ENCODE peak calls at places on chromosomes 4 and X, in four cellular contexts. I is right lobe of liver, R is thyroid gland, V is sigmoid colon. E is an unnamed sample.

GRCh38 chr4:149766135-149766534 is 49.5 kb downstream of the IQCM start:
- DNase-seq in V (no peak), R (no peak), I (no peak), E (no peak)

GRCh38 chr4:153622778-153623240 is 61.3 kb upstream of the TLR2 start:
- DNase-seq in I (no peak), R (no peak), V (no peak), E (no peak)

GRCh38 chr4:168097161-168097560 is 4.8 kb downstream of the ANXA10 start:
- DNase-seq in V (no peak), R (no peak), I (no peak), E (no peak)

GRCh38 chr4:56976283-56976877 is 1.0 kb downstream of the NOA1 start:
- DNase-seq in I (peak), V (no peak), R (no peak), E (peak)

GRCh38 chr4:65865489-65865888 is 195.2 kb upstream of the EPHA5 start:
- DNase-seq in R (no peak), V (no peak), I (no peak), E (no peak)

GRCh38 chr4:26858035-26858918 is 2.4 kb upstream of the STIM2 start:
- DNase-seq in V (no peak), I (no peak), R (no peak), E (no peak)

GRCh38 chr4:110826656-110827055 is 203.8 kb upstream of the PITX2 start:
- DNase-seq in V (no peak), I (no peak), R (no peak), E (no peak)

GRCh38 chr4:106584590-106584989 is 216.0 kb upstream of the GIMD1 start:
- DNase-seq in I (no peak), R (no peak), V (no peak), E (no peak)

GRCh38 chrX:16076834-16077233 is 46.5 kb upstream of the GRPR start:
- DNase-seq in I (no peak), R (no peak), V (no peak), E (no peak)

GRCh38 chr4:101033986-101034385 is 313.3 kb downstream of the PPP3CA start:
- DNase-seq in R (no peak), V (no peak), I (no peak), E (no peak)

GRCh38 chr4:2292679-2293108 is 30.8 kb upstream of the MXD4 start:
- DNase-seq in R (no peak), V (no peak), I (peak), E (no peak)

GRCh38 chr4:26140150-26140898 is 180.5 kb upstream of the RBPJ start:
- DNase-seq in R (no peak), I (no peak), V (peak), E (no peak)

GRCh38 chrX:42783456-42783855 is 5.5 kb upstream of the PPP1R2C start:
- DNase-seq in R (no peak), I (no peak), V (no peak), E (no peak)

GRCh38 chr4:147334478-147334877 is 146.4 kb upstream of the EDNRA start:
- DNase-seq in R (no peak), I (no peak), V (no peak), E (no peak)

GRCh38 chrX:19886888-19887531 is 390 bp downstream of the SH3KBP1 start:
- DNase-seq in V (no peak), I (peak), R (peak), E (peak)

GRCh38 chrX:17859609-17860178 is 1.4 kb downstream of the RAI2 start:
- DNase-seq in V (no peak), I (no peak), R (peak), E (peak)

GRCh38 chr4:3321295-3321889 is 28.6 kb downstream of the RGS12 start:
- DNase-seq in V (peak), R (no peak), I (peak), E (peak)

GRCh38 chr4:124306352-124306751 is 406.2 kb downstream of the ANKRD50 start:
- DNase-seq in I (no peak), V (no peak), R (no peak), E (no peak)

GRCh38 chrX:105658136-105658535 is 164.2 kb upstream of the NRK start:
- DNase-seq in V (no peak), R (no peak), I (no peak), E (no peak)

GRCh38 chr4:7101692-7102515 is 34.0 kb upstream of the GRPEL1 start:
- DNase-seq in R (peak), I (peak), V (peak), E (peak)

GRCh38 chr4:91228659-91229058 is 1075.1 kb upstream of the GRID2 start:
- DNase-seq in I (no peak), V (no peak), R (no peak), E (no peak)

GRCh38 chr4:54277691-54278090 is 48.6 kb downstream of the PDGFRA start:
- DNase-seq in V (no peak), I (no peak), R (no peak), E (no peak)

GRCh38 chr4:77264826-77265225 is 107.8 kb downstream of the CCNG2 start:
- DNase-seq in V (no peak), R (no peak), I (no peak), E (no peak)

GRCh38 chr4:102449751-102450352 is 51.3 kb upstream of the NFKB1 start:
- DNase-seq in I (no peak), V (no peak), R (peak), E (peak)

GRCh38 chr4:143343276-143343831 is 6.7 kb downstream of the GAB1 start:
- DNase-seq in V (no peak), R (no peak), I (no peak), E (no peak)

DNA sequence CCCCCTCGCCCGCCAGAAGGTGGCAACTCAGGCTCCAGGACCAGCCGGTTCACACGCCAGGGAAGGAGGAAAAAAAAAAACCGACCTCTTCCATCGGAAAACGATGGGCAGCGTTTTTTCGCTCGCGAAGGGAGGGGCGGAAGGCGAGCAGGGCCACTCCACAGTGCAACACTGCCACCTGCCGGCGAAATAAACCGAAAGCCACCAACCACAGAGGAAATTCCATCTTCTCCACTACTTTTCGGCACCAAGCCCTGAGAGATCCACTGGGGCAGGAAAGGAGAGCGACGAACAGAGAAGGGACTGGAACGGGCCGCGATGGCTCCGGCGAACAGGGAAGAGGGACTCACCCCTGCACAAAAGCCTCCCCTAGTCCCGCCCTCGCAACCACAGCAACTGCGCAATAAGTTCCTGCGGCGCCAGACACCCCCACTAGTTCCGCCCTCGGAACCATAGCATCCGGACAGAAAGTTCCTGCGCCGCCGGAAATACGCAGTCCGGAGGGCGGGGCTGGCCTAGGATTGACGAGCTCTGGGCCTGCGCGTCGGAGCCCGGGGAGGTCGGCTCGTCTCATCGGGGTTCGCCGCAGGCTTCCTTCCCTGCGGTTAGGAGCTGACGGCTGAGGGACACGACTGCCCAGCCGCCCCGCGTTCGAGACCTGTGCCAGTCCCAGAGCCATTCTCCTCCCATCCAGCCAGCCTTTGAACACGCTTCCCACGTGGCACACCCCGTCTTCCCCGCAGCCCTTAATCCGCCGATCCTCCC is 23.4 kb downstream of the FAM156A start:
- DNase-seq in I (peak), V (peak), R (peak), E (peak)
- TF ChIP-seq POLR2A in I (peak), V (peak), R (peak), E (no peak)

GRCh38 chr4:40309250-40309774 is 25.8 kb upstream of the CHRNA9 start:
- DNase-seq in V (peak), I (peak), R (peak), E (peak)
- TF ChIP-seq CTCF in V (peak), I (peak), R (peak), E (no peak)

GRCh38 chr4:121728066-121728465 is 31.3 kb upstream of the ANXA5 start:
- DNase-seq in V (no peak), R (no peak), I (no peak), E (no peak)
- H3K27ac ChIP-seq in V (no peak), R (no peak), I (no peak), E (no peak)

GRCh38 chr4:186932196-186932595 is 208.5 kb upstream of the FAT1 start:
- DNase-seq in V (no peak), I (no peak), R (no peak), E (no peak)

GRCh38 chr4:186932631-186933150 is 209.0 kb upstream of the FAT1 start:
- DNase-seq in R (no peak), V (no peak), I (no peak), E (no peak)

GRCh38 chr4:186927624-186928023 is 204.0 kb upstream of the FAT1 start:
- DNase-seq in V (no peak), I (no peak), R (no peak), E (no peak)

GRCh38 chr4:186931519-186931918 is 207.9 kb upstream of the FAT1 start:
- DNase-seq in V (no peak), R (no peak), I (no peak), E (no peak)

GRCh38 chr4:186930024-186930423 is 206.4 kb upstream of the FAT1 start:
- DNase-seq in R (no peak), I (no peak), V (no peak), E (no peak)
- TF ChIP-seq POLR2A in R (no peak), I (no peak), V (no peak), E (no peak)